ENCODE peak calls at places on chromosomes 6 and 20, in nine cellular contexts. One of them, this sample, is unnamed.

GRCh38 chr6:41767112-41767946 is 12.4 kb downstream of the FRS3 start:
- DNase-seq in GM12864: no peak
- DNase-seq in LNCaP clone FGC: peak
- DNase-seq in AG09309: peak
- DNase-seq in neural crest cell: peak
- DNase-seq in AG04450: peak
- DNase-seq in breast epithelium: peak
- DNase-seq in A549: no peak
- DNase-seq in GM12865: no peak
- DNase-seq in this sample: no peak

GRCh38 chr20:46963196-46963529 is 68.5 kb downstream of the EYA2 start:
- DNase-seq in GM12864: no peak
- DNase-seq in LNCaP clone FGC: no peak
- DNase-seq in AG09309: no peak
- DNase-seq in neural crest cell: no peak
- DNase-seq in AG04450: no peak
- DNase-seq in breast epithelium: peak
- DNase-seq in A549: no peak
- DNase-seq in GM12865: no peak
- DNase-seq in this sample: no peak

GRCh38 chr6:99334526-99335127 is 14.8 kb downstream of the FAXC start:
- DNase-seq in GM12864: peak
- DNase-seq in LNCaP clone FGC: peak
- DNase-seq in AG09309: peak
- DNase-seq in neural crest cell: no peak
- DNase-seq in AG04450: peak
- DNase-seq in breast epithelium: no peak
- DNase-seq in A549: peak
- DNase-seq in GM12865: peak
- DNase-seq in this sample: no peak

GRCh38 chr20:42565106-42565990 is 624.4 kb downstream of the PTPRT start:
- DNase-seq in GM12864: no peak
- DNase-seq in LNCaP clone FGC: no peak
- DNase-seq in AG09309: no peak
- DNase-seq in neural crest cell: no peak
- DNase-seq in AG04450: no peak
- DNase-seq in breast epithelium: no peak
- DNase-seq in A549: no peak
- DNase-seq in GM12865: no peak
- DNase-seq in this sample: no peak

GRCh38 chr6:24775520-24776058 is 852 bp downstream of the GMNN start:
- DNase-seq in GM12864: no peak
- DNase-seq in LNCaP clone FGC: no peak
- DNase-seq in AG09309: no peak
- DNase-seq in neural crest cell: no peak
- DNase-seq in AG04450: no peak
- DNase-seq in breast epithelium: no peak
- DNase-seq in A549: no peak
- DNase-seq in GM12865: peak
- DNase-seq in this sample: no peak

GRCh38 chr6:146803601-146804000 is 204.8 kb downstream of the ADGB start:
- DNase-seq in GM12864: no peak
- DNase-seq in LNCaP clone FGC: no peak
- DNase-seq in AG09309: no peak
- DNase-seq in neural crest cell: no peak
- DNase-seq in AG04450: no peak
- DNase-seq in breast epithelium: no peak
- DNase-seq in A549: no peak
- DNase-seq in GM12865: no peak
- DNase-seq in this sample: no peak

GRCh38 chr20:8461186-8461585 is 329.1 kb downstream of the PLCB1 start:
- DNase-seq in GM12864: no peak
- DNase-seq in LNCaP clone FGC: no peak
- DNase-seq in AG09309: no peak
- DNase-seq in neural crest cell: no peak
- DNase-seq in AG04450: no peak
- DNase-seq in breast epithelium: no peak
- DNase-seq in A549: no peak
- DNase-seq in GM12865: no peak
- DNase-seq in this sample: no peak

GRCh38 chr6:11236351-11236750 is 3.9 kb upstream of the NEDD9 start:
- DNase-seq in GM12864: no peak
- DNase-seq in LNCaP clone FGC: no peak
- DNase-seq in AG09309: no peak
- DNase-seq in neural crest cell: no peak
- DNase-seq in AG04450: no peak
- DNase-seq in breast epithelium: no peak
- DNase-seq in A549: no peak
- DNase-seq in GM12865: peak
- DNase-seq in this sample: no peak

GRCh38 chr6:126805861-126806260 is 312.6 kb upstream of the RSPO3 start:
- DNase-seq in GM12864: no peak
- DNase-seq in LNCaP clone FGC: no peak
- DNase-seq in AG09309: no peak
- DNase-seq in neural crest cell: no peak
- DNase-seq in AG04450: no peak
- DNase-seq in breast epithelium: no peak
- DNase-seq in A549: no peak
- DNase-seq in GM12865: no peak
- DNase-seq in this sample: no peak

GRCh38 chr6:148650941-148651540 is 95.8 kb upstream of the UST start:
- DNase-seq in GM12864: no peak
- DNase-seq in LNCaP clone FGC: no peak
- DNase-seq in AG09309: no peak
- DNase-seq in neural crest cell: no peak
- DNase-seq in AG04450: no peak
- DNase-seq in breast epithelium: no peak
- DNase-seq in A549: no peak
- DNase-seq in GM12865: no peak
- DNase-seq in this sample: no peak

GRCh38 chr20:46070215-46070910 is 19.4 kb downstream of the NCOA5 start:
- DNase-seq in GM12864: no peak
- DNase-seq in LNCaP clone FGC: no peak
- DNase-seq in AG09309: peak
- DNase-seq in neural crest cell: no peak
- DNase-seq in AG04450: peak
- DNase-seq in breast epithelium: no peak
- DNase-seq in A549: no peak
- DNase-seq in GM12865: no peak
- DNase-seq in this sample: no peak

GRCh38 chr6:111761783-111762312 is 111.4 kb downstream of the FYN start:
- DNase-seq in GM12864: no peak
- DNase-seq in LNCaP clone FGC: no peak
- DNase-seq in AG09309: no peak
- DNase-seq in neural crest cell: no peak
- DNase-seq in AG04450: no peak
- DNase-seq in breast epithelium: no peak
- DNase-seq in A549: no peak
- DNase-seq in GM12865: peak
- DNase-seq in this sample: no peak

GRCh38 chr20:20821496-20822260 is 109.2 kb upstream of the RALGAPA2 start:
- DNase-seq in GM12864: no peak
- DNase-seq in LNCaP clone FGC: no peak
- DNase-seq in AG09309: no peak
- DNase-seq in neural crest cell: no peak
- DNase-seq in AG04450: no peak
- DNase-seq in breast epithelium: no peak
- DNase-seq in A549: no peak
- DNase-seq in GM12865: no peak
- DNase-seq in this sample: no peak

DNA sequence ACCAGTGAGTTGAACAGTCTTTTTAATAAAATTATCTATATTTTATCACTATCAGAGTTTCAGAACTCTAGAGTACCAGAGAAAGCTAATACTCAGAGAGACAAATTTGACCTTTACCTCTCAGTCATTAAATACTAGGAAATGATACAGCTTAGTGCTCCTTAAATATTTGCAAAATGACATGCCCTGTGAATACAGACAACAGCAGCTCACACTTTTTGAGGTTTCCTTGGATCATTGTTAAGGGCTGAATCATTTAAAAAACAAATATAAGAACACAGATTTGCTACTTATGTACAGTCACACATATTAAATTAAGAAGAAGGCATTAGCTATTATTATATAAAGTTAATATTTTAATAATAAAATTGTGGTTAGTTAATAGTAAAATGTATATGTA is 1158.7 kb upstream of the EYS start:
- DNase-seq in GM12864: no peak
- DNase-seq in LNCaP clone FGC: no peak
- DNase-seq in AG09309: no peak
- DNase-seq in neural crest cell: no peak
- DNase-seq in AG04450: no peak
- DNase-seq in breast epithelium: no peak
- DNase-seq in A549: no peak
- DNase-seq in GM12865: no peak
- DNase-seq in this sample: no peak
- TF ChIP-seq CTCF in GM12864: no peak
- TF ChIP-seq CTCF in LNCaP clone FGC: no peak
- TF ChIP-seq CTCF in AG09309: no peak
- TF ChIP-seq CTCF in neural crest cell: no peak
- TF ChIP-seq CTCF in AG04450: no peak
- TF ChIP-seq CTCF in breast epithelium: no peak
- TF ChIP-seq CTCF in A549: no peak
- TF ChIP-seq CTCF in GM12865: no peak
- TF ChIP-seq CTCF in this sample: no peak

GRCh38 chr6:29696147-29697129 is 15.5 kb upstream of the ZFP57 start:
- DNase-seq in GM12864: no peak
- DNase-seq in LNCaP clone FGC: no peak
- DNase-seq in AG09309: no peak
- DNase-seq in neural crest cell: no peak
- DNase-seq in AG04450: no peak
- DNase-seq in breast epithelium: no peak
- DNase-seq in A549: peak
- DNase-seq in GM12865: peak
- DNase-seq in this sample: no peak
- TF ChIP-seq CTCF in GM12864: peak
- TF ChIP-seq CTCF in LNCaP clone FGC: peak
- TF ChIP-seq CTCF in AG09309: peak
- TF ChIP-seq CTCF in neural crest cell: peak
- TF ChIP-seq CTCF in AG04450: peak
- TF ChIP-seq CTCF in breast epithelium: no peak
- TF ChIP-seq CTCF in A549: peak
- TF ChIP-seq CTCF in GM12865: peak
- TF ChIP-seq CTCF in this sample: peak

DNA sequence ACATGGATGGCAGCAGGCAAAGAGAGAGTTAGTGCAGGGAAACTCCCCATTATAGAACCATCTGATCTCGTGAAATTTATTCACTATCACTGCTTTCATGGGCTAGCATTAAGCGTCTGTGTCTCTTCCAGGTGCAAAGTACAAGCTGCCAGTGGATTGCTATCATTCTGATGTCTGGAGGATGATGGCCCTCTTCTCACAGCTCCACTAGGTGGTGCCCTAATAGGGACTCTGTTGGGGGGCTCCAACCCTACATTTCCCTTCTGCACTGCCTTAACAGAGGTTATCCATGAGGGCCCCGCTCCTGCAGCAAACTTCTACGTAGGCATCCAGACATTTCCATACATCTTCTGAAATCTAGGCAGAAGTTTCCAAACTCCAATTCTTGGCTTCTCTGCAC is 347.8 kb upstream of the HS3ST5 start:
- DNase-seq in GM12864: no peak
- DNase-seq in LNCaP clone FGC: no peak
- DNase-seq in AG09309: no peak
- DNase-seq in neural crest cell: no peak
- DNase-seq in AG04450: no peak
- DNase-seq in breast epithelium: no peak
- DNase-seq in A549: no peak
- DNase-seq in GM12865: no peak
- DNase-seq in this sample: no peak
- TF ChIP-seq CTCF in GM12864: peak
- TF ChIP-seq CTCF in LNCaP clone FGC: no peak
- TF ChIP-seq CTCF in AG09309: no peak
- TF ChIP-seq CTCF in neural crest cell: no peak
- TF ChIP-seq CTCF in AG04450: no peak
- TF ChIP-seq CTCF in breast epithelium: no peak
- TF ChIP-seq CTCF in A549: no peak
- TF ChIP-seq CTCF in GM12865: peak
- TF ChIP-seq CTCF in this sample: no peak

GRCh38 chr6:68873236-68873635 is 238.2 kb downstream of the ADGRB3 start:
- DNase-seq in GM12864: no peak
- DNase-seq in LNCaP clone FGC: no peak
- DNase-seq in AG09309: no peak
- DNase-seq in neural crest cell: no peak
- DNase-seq in AG04450: no peak
- DNase-seq in breast epithelium: no peak
- DNase-seq in A549: no peak
- DNase-seq in GM12865: no peak
- DNase-seq in this sample: no peak

GRCh38 chr6:68880050-68880449 is 245.0 kb downstream of the ADGRB3 start:
- DNase-seq in GM12864: no peak
- DNase-seq in LNCaP clone FGC: no peak
- DNase-seq in AG09309: no peak
- DNase-seq in neural crest cell: no peak
- DNase-seq in AG04450: no peak
- DNase-seq in breast epithelium: no peak
- DNase-seq in A549: no peak
- DNase-seq in GM12865: no peak
- DNase-seq in this sample: no peak

GRCh38 chr6:68875403-68875802 is 240.3 kb downstream of the ADGRB3 start:
- DNase-seq in GM12864: no peak
- DNase-seq in LNCaP clone FGC: no peak
- DNase-seq in AG09309: no peak
- DNase-seq in neural crest cell: no peak
- DNase-seq in AG04450: no peak
- DNase-seq in breast epithelium: no peak
- DNase-seq in A549: no peak
- DNase-seq in GM12865: no peak
- DNase-seq in this sample: no peak

GRCh38 chr6:68874747-68875146 is 239.7 kb downstream of the ADGRB3 start:
- DNase-seq in GM12864: no peak
- DNase-seq in LNCaP clone FGC: no peak
- DNase-seq in AG09309: no peak
- DNase-seq in neural crest cell: no peak
- DNase-seq in AG04450: no peak
- DNase-seq in breast epithelium: no peak
- DNase-seq in A549: no peak
- DNase-seq in GM12865: no peak
- DNase-seq in this sample: no peak

DNA sequence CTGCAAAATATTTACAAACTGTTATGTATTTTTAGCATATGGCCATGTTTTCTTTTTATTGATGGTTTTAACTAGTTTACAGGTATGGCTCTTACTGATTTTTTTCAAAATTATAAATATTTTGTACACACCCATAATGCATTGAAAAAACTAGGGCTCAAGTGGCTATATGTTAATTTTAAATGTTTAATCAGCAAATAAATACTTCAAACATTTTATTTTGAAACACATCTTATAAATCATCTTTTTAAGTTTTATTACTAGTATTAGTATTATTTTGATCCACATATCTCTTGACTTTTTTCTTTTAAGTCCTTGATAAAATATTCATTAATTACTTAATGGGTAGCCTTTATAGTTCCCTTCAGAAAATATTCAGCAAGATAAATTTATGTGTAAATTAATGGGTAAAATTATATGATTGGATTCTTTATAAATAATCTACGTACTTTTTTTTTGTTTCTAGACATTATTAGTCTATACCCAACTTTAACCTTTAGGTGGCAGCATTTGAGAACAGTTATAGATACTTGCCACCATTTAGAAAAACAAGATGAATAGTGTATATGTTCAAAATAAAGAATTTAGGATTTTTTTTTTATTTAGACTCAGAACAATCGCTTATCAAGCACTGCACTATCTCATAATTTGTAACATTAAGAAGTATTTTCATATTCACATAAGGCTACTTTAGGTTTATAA is 241.9 kb downstream of the ADGRB3 start:
- DNase-seq in GM12864: no peak
- DNase-seq in LNCaP clone FGC: no peak
- DNase-seq in AG09309: no peak
- DNase-seq in neural crest cell: no peak
- DNase-seq in AG04450: no peak
- DNase-seq in breast epithelium: no peak
- DNase-seq in A549: no peak
- DNase-seq in GM12865: peak
- DNase-seq in this sample: no peak
- TF ChIP-seq CTCF in GM12864: no peak
- TF ChIP-seq CTCF in LNCaP clone FGC: peak
- TF ChIP-seq CTCF in AG09309: no peak
- TF ChIP-seq CTCF in neural crest cell: peak
- TF ChIP-seq CTCF in AG04450: peak
- TF ChIP-seq CTCF in breast epithelium: no peak
- TF ChIP-seq CTCF in A549: peak
- TF ChIP-seq CTCF in GM12865: peak
- TF ChIP-seq CTCF in this sample: peak